ENCODE peak calls at places on chromosomes 16 and 17, in six cellular contexts. One of them, this sample, is unnamed.

GRCh38 chr17:31052187-31052889 is 42.4 kb upstream of the NF1 start:
- DNase-seq in GM12878: no peak
- DNase-seq in K562: peak
- DNase-seq in SK-N-SH: no peak
- DNase-seq in H1: no peak
- DNase-seq in HCT116: peak
- DNase-seq in this sample: peak

GRCh38 chr16:4314532-4315184 is 1.2 kb upstream of the GLIS2 start:
- DNase-seq in GM12878: no peak
- DNase-seq in K562: no peak
- DNase-seq in SK-N-SH: peak
- DNase-seq in H1: no peak
- DNase-seq in HCT116: peak
- DNase-seq in this sample: no peak

GRCh38 chr17:72511874-72512273 is 391.1 kb downstream of the SOX9 start:
- DNase-seq in GM12878: no peak
- DNase-seq in SK-N-SH: no peak
- DNase-seq in H1: no peak
- DNase-seq in HCT116: no peak
- DNase-seq in K562: no peak
- DNase-seq in this sample: no peak

GRCh38 chr17:74147966-74148365 is 55.5 kb upstream of the RPL38 start:
- DNase-seq in SK-N-SH: no peak
- DNase-seq in H1: no peak
- DNase-seq in HCT116: no peak
- DNase-seq in K562: no peak
- DNase-seq in GM12878: no peak
- DNase-seq in this sample: no peak

GRCh38 chr17:48240562-48241130 is 133.1 kb downstream of the SNX11 start:
- DNase-seq in SK-N-SH: no peak
- DNase-seq in H1: no peak
- DNase-seq in GM12878: no peak
- DNase-seq in K562: peak
- DNase-seq in HCT116: peak
- DNase-seq in this sample: no peak

GRCh38 chr17:31416503-31416923 is 25.0 kb downstream of the RAB11FIP4 start:
- DNase-seq in K562: no peak
- DNase-seq in GM12878: no peak
- DNase-seq in SK-N-SH: no peak
- DNase-seq in H1: no peak
- DNase-seq in HCT116: no peak
- DNase-seq in this sample: no peak

GRCh38 chr16:24508614-24509013 is 30.8 kb upstream of the RBBP6 start:
- DNase-seq in H1: no peak
- DNase-seq in HCT116: no peak
- DNase-seq in SK-N-SH: no peak
- DNase-seq in K562: no peak
- DNase-seq in GM12878: no peak
- DNase-seq in this sample: no peak

GRCh38 chr17:55492951-55493350 is 18.3 kb downstream of the SMIM36 start:
- DNase-seq in SK-N-SH: no peak
- DNase-seq in GM12878: no peak
- DNase-seq in HCT116: no peak
- DNase-seq in K562: no peak
- DNase-seq in H1: no peak
- DNase-seq in this sample: no peak

GRCh38 chr16:17301593-17302135 is 169.1 kb downstream of the XYLT1 start:
- DNase-seq in H1: no peak
- DNase-seq in SK-N-SH: no peak
- DNase-seq in HCT116: no peak
- DNase-seq in GM12878: peak
- DNase-seq in K562: no peak
- DNase-seq in this sample: no peak

GRCh38 chr17:38958326-38958725 is 8.9 kb downstream of the FBXO47 start:
- DNase-seq in HCT116: no peak
- DNase-seq in SK-N-SH: no peak
- DNase-seq in K562: no peak
- DNase-seq in H1: no peak
- DNase-seq in GM12878: no peak
- DNase-seq in this sample: no peak

GRCh38 chr17:40091691-40092397 is 8.5 kb downstream of the NR1D1 start:
- DNase-seq in H1: no peak
- DNase-seq in SK-N-SH: no peak
- DNase-seq in K562: no peak
- DNase-seq in GM12878: no peak
- DNase-seq in HCT116: no peak
- DNase-seq in this sample: no peak

GRCh38 chr16:2520097-2520783 is at the start of gene AMDHD2:
- DNase-seq in K562: peak
- DNase-seq in HCT116: peak
- DNase-seq in H1: no peak
- DNase-seq in SK-N-SH: peak
- DNase-seq in GM12878: peak
- DNase-seq in this sample: peak

GRCh38 chr16:88972349-88972748 is 4.7 kb downstream of the CBFA2T3 start:
- DNase-seq in SK-N-SH: peak
- DNase-seq in HCT116: no peak
- DNase-seq in K562: no peak
- DNase-seq in H1: no peak
- DNase-seq in GM12878: no peak
- DNase-seq in this sample: no peak

GRCh38 chr17:1830288-1830687 is 483 bp downstream of the RPA1 start:
- DNase-seq in SK-N-SH: peak
- DNase-seq in H1: no peak
- DNase-seq in HCT116: no peak
- DNase-seq in K562: no peak
- DNase-seq in GM12878: no peak
- DNase-seq in this sample: no peak

GRCh38 chr17:68248199-68248825 is 469 bp downstream of the AMZ2 start:
- DNase-seq in HCT116: no peak
- DNase-seq in K562: no peak
- DNase-seq in GM12878: no peak
- DNase-seq in H1: no peak
- DNase-seq in SK-N-SH: no peak
- DNase-seq in this sample: peak

GRCh38 chr16:16118337-16118736 is 105.0 kb downstream of the ABCC6 start:
- DNase-seq in GM12878: no peak
- DNase-seq in HCT116: no peak
- DNase-seq in K562: no peak
- DNase-seq in SK-N-SH: no peak
- DNase-seq in H1: no peak
- DNase-seq in this sample: no peak

GRCh38 chr17:21689604-21690003 is 2.7 kb upstream of the KCNJ18 start:
- DNase-seq in H1: no peak
- DNase-seq in GM12878: no peak
- DNase-seq in K562: no peak
- DNase-seq in SK-N-SH: no peak
- DNase-seq in HCT116: peak
- DNase-seq in this sample: no peak

GRCh38 chr16:19008245-19008644 is 24.5 kb downstream of the TMC7 start:
- DNase-seq in GM12878: no peak
- DNase-seq in SK-N-SH: peak
- DNase-seq in K562: no peak
- DNase-seq in HCT116: no peak
- DNase-seq in H1: no peak
- DNase-seq in this sample: no peak

GRCh38 chr17:62724398-62725146 is 83.5 kb downstream of the MARCHF10 start:
- DNase-seq in SK-N-SH: no peak
- DNase-seq in HCT116: no peak
- DNase-seq in H1: no peak
- DNase-seq in GM12878: peak
- DNase-seq in K562: no peak
- DNase-seq in this sample: no peak

GRCh38 chr17:44556114-44556853 is 1.0 kb upstream of the FZD2 start:
- DNase-seq in SK-N-SH: peak
- DNase-seq in H1: peak
- DNase-seq in HCT116: peak
- DNase-seq in GM12878: peak
- DNase-seq in K562: peak
- DNase-seq in this sample: peak

GRCh38 chr17:30093463-30094147 is 23.0 kb upstream of the NSRP1 start:
- DNase-seq in SK-N-SH: peak
- DNase-seq in K562: peak
- DNase-seq in GM12878: peak
- DNase-seq in HCT116: peak
- DNase-seq in H1: no peak
- DNase-seq in this sample: peak

GRCh38 chr17:82670661-82671060 is 22.4 kb upstream of the WDR45B start:
- DNase-seq in HCT116: no peak
- DNase-seq in GM12878: no peak
- DNase-seq in SK-N-SH: no peak
- DNase-seq in K562: no peak
- DNase-seq in H1: no peak
- DNase-seq in this sample: no peak

GRCh38 chr16:6512512-6512911 is 820.1 kb upstream of the RBFOX1 start:
- DNase-seq in K562: no peak
- DNase-seq in GM12878: no peak
- DNase-seq in H1: no peak
- DNase-seq in HCT116: no peak
- DNase-seq in SK-N-SH: no peak
- DNase-seq in this sample: no peak

GRCh38 chr16:84947022-84947421 is 64.3 kb downstream of the ZDHHC7 start:
- DNase-seq in HCT116: no peak
- DNase-seq in GM12878: no peak
- DNase-seq in SK-N-SH: no peak
- DNase-seq in K562: no peak
- DNase-seq in H1: no peak
- DNase-seq in this sample: no peak

GRCh38 chr17:27937026-27937546 is 43.9 kb upstream of the LYRM9 start:
- DNase-seq in GM12878: no peak
- DNase-seq in H1: no peak
- DNase-seq in SK-N-SH: no peak
- DNase-seq in K562: no peak
- DNase-seq in HCT116: no peak
- DNase-seq in this sample: no peak

GRCh38 chr17:27944546-27945332 is 51.6 kb upstream of the LYRM9 start:
- DNase-seq in SK-N-SH: no peak
- DNase-seq in HCT116: no peak
- DNase-seq in H1: no peak
- DNase-seq in K562: no peak
- DNase-seq in GM12878: peak
- DNase-seq in this sample: no peak

GRCh38 chr17:27938864-27939263 is 45.7 kb upstream of the LYRM9 start:
- DNase-seq in H1: no peak
- DNase-seq in GM12878: no peak
- DNase-seq in HCT116: no peak
- DNase-seq in K562: no peak
- DNase-seq in SK-N-SH: no peak
- DNase-seq in this sample: no peak

GRCh38 chr17:27940503-27940902 is 47.3 kb upstream of the LYRM9 start:
- DNase-seq in GM12878: no peak
- DNase-seq in K562: no peak
- DNase-seq in HCT116: no peak
- DNase-seq in SK-N-SH: no peak
- DNase-seq in H1: no peak
- DNase-seq in this sample: no peak

GRCh38 chr17:27939489-27940465 is 46.6 kb upstream of the LYRM9 start:
- DNase-seq in HCT116: no peak
- DNase-seq in K562: no peak
- DNase-seq in SK-N-SH: no peak
- DNase-seq in H1: no peak
- DNase-seq in GM12878: no peak
- DNase-seq in this sample: no peak
- TF ChIP-seq JUND in HCT116: no peak
- TF ChIP-seq JUND in K562: no peak
- TF ChIP-seq JUND in SK-N-SH: no peak
- TF ChIP-seq JUND in H1: no peak
- TF ChIP-seq JUND in GM12878: no peak
- TF ChIP-seq JUND in this sample: no peak

GRCh38 chr16:592518-593306 is 2.8 kb downstream of the RAB40C start:
- DNase-seq in SK-N-SH: no peak
- DNase-seq in HCT116: no peak
- DNase-seq in K562: no peak
- DNase-seq in H1: no peak
- DNase-seq in GM12878: no peak
- DNase-seq in this sample: no peak
- TF ChIP-seq JUND in SK-N-SH: no peak
- TF ChIP-seq JUND in HCT116: no peak
- TF ChIP-seq JUND in K562: no peak
- TF ChIP-seq JUND in H1: no peak
- TF ChIP-seq JUND in GM12878: no peak
- TF ChIP-seq JUND in this sample: no peak

DNA sequence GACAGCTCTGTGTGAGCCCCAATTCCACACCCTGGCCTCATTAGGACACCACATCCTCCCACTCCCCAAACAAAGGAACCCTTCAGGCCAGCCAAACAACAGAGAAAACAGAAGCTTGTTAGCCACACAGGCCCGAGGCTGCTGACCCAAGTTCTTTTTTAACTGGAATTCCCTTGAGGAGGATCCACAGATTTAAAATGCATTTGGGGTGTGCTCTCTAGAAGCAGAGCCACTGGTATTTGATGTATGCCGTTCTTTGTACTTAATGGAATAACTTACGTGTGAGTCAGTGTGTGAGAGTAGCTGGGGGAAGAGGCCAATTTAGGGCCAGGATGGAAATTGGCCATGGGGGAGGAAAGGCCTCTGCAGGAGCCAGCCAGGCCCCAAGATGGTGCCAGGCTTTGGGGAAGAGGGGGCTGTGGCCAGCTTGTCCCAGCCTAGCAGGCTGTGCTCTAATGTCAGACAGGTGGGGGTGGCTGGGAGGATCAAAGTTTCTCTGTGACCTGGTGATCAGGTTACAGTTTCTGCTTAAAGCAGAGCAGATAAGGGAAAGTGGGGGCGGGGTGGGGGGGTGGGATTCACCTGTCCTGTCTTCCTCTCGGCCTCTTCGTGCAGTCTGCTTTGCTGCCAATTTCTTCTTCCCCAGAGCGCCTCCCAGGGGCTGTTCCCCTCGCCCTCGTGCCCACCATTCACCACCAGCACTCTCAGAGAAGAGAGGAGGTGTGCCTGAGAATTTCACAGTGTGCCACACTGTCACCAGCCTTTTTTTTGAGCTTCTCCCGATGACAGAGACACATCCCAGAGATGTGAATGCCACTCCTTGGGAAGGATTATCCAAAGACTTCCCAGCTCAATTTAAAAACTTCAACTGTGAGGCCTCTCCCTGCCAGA is 50.8 kb downstream of the TOM1L2 start:
- DNase-seq in GM12878: no peak
- DNase-seq in K562: peak
- DNase-seq in HCT116: peak
- DNase-seq in H1: peak
- DNase-seq in SK-N-SH: no peak
- DNase-seq in this sample: peak
- TF ChIP-seq JUND in GM12878: no peak
- TF ChIP-seq JUND in K562: no peak
- TF ChIP-seq JUND in HCT116: peak
- TF ChIP-seq JUND in H1: peak
- TF ChIP-seq JUND in SK-N-SH: peak
- TF ChIP-seq JUND in this sample: no peak

DNA sequence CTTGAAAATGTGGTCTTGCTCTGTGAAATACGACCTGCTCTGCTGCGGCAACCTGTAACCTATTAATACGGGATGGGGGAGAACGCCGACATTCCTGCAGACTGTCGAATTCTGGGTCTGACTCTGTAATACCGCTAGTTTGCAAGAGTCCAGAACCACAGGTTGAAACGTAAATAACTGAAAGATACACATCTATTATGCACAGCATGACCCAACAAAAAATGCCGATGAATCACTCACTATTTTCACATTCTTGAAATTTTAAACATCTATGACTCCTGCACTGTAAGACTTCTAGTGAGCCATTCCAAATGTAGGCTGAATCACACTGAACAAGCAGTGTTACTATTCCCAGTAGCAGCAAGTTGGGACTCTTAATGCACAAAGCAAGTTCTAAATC is 20.4 kb downstream of the VPS53 start:
- DNase-seq in HCT116: no peak
- DNase-seq in H1: no peak
- DNase-seq in SK-N-SH: no peak
- DNase-seq in K562: no peak
- DNase-seq in GM12878: no peak
- DNase-seq in this sample: peak
- TF ChIP-seq JUND in HCT116: no peak
- TF ChIP-seq JUND in H1: no peak
- TF ChIP-seq JUND in SK-N-SH: peak
- TF ChIP-seq JUND in K562: no peak
- TF ChIP-seq JUND in GM12878: no peak
- TF ChIP-seq JUND in this sample: no peak

This sample was measured in T47D.